ENCODE peak calls at places on chromosome 19, in seven cellular contexts. X is neuronal stem cell, H is IMR-90, E is mesenchymal stem cell, N is trophoblast cell, W is mesendoderm, T is H1. B is an unnamed sample.

GRCh38 chr19:14381689-14382474 is 638 bp downstream of the ADGRE5 start:
- DNase-seq in E (peak), H (peak), X (no peak), N (peak), T (no peak), W (peak), B (no peak)

GRCh38 chr19:5292843-5293606 is 47.6 kb downstream of the PTPRS start:
- DNase-seq in H (peak), N (peak), X (peak), E (peak), T (peak), W (peak), B (peak)

GRCh38 chr19:18433039-18433691 is 4.8 kb downstream of the ISYNA1 start:
- DNase-seq in H (no peak), N (peak), W (peak), T (no peak), E (peak), X (no peak), B (peak)

GRCh38 chr19:12722566-12723382 is 958 bp downstream of the TNPO2 start:
- DNase-seq in X (peak), T (peak), H (peak), W (peak), E (peak), N (peak), B (peak)

GRCh38 chr19:41928754-41929535 is 696 bp upstream of the ERFL start:
- DNase-seq in H (no peak), T (no peak), E (no peak), X (no peak), N (no peak), W (no peak), B (no peak)

GRCh38 chr19:23999821-24000610 is 85.3 kb downstream of the ZNF726 start:
- DNase-seq in H (no peak), N (peak), W (no peak), T (no peak), E (no peak), X (no peak), B (no peak)

GRCh38 chr19:40610396-40611064 is 9.4 kb downstream of the LTBP4 start:
- DNase-seq in H (no peak), N (no peak), X (no peak), E (no peak), T (no peak), W (no peak), B (peak)

GRCh38 chr19:13530720-13531119 is 24.4 kb upstream of the CACNA1A start:
- DNase-seq in N (no peak), H (no peak), T (no peak), E (no peak), X (no peak), W (no peak), B (peak)

GRCh38 chr19:40750285-40751064 is at the start of gene ACTMAP:
- DNase-seq in N (peak), T (peak), H (peak), X (peak), W (peak), E (peak), B (peak)

GRCh38 chr19:48683349-48683748 is 10.5 kb upstream of the NTN5 start:
- DNase-seq in T (no peak), X (no peak), N (peak), E (no peak), W (no peak), H (peak), B (no peak)

GRCh38 chr19:55640043-55640576 is 692 bp upstream of the ZNF580 start:
- DNase-seq in T (no peak), E (peak), H (peak), W (peak), N (peak), X (no peak), B (peak)

GRCh38 chr19:57110592-57111328 is 9.0 kb upstream of the USP29 start:
- DNase-seq in W (no peak), H (no peak), E (peak), X (no peak), N (peak), T (no peak), B (no peak)

GRCh38 chr19:43464089-43464775 is 1.2 kb downstream of the LYPD3 start:
- DNase-seq in T (no peak), W (no peak), E (no peak), N (peak), X (no peak), H (no peak), B (no peak)

GRCh38 chr19:13882841-13883240 is 5.9 kb downstream of the NANOS3 start:
- DNase-seq in X (no peak), W (no peak), H (no peak), N (no peak), T (no peak), E (no peak), B (no peak)

GRCh38 chr19:35641515-35642151 is at the start of gene ETV2:
- DNase-seq in W (peak), X (no peak), T (no peak), N (no peak), H (peak), E (peak), B (peak)

DNA sequence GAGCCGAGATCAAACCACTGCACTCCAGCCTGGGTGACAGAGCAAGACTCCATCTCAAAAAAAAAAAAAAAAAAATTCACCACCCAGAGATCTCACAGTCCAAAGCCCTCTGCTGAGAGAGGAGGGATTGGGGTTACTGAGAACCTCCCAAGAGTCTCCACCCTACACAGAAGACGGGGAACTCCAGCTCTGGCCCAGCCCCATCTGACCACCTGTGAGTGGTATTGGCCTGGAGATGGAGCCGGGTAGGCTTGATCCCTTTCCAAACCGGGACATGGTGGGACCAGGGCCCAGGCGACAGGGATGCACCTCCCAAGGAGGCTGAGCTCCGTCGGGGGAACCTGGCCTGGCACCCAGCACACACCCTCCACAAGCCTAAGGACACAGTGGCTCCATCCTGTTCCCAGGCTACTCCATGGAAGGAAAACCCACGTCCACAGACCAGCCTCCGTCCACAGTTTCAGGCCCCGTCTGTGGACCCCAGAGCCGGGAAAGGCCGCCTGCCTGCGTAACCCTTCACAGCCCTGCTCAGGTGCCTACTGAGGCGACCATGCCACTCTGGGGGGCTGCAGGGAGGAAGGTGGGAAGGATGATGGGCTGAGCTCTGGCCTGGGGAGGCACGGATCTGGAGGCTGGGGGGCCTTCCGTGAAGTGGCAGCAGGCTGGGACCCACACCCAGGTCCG is 1.8 kb downstream of the TMEM259 start:
- DNase-seq in H (no peak), N (no peak), X (no peak), E (no peak), T (no peak), W (no peak), B (no peak)
- H3K4ac ChIP-seq in H (no peak), N (peak), X (no peak), E (no peak), T (no peak), W (no peak), B (no peak)

GRCh38 chr19:28435551-28436261 is 777.2 kb downstream of the UQCRFS1 start:
- DNase-seq in W (no peak), E (no peak), N (no peak), T (no peak), X (no peak), H (no peak), B (no peak)
- H3K4ac ChIP-seq in W (no peak), E (no peak), N (no peak), T (no peak), X (no peak), H (no peak), B (no peak)

DNA sequence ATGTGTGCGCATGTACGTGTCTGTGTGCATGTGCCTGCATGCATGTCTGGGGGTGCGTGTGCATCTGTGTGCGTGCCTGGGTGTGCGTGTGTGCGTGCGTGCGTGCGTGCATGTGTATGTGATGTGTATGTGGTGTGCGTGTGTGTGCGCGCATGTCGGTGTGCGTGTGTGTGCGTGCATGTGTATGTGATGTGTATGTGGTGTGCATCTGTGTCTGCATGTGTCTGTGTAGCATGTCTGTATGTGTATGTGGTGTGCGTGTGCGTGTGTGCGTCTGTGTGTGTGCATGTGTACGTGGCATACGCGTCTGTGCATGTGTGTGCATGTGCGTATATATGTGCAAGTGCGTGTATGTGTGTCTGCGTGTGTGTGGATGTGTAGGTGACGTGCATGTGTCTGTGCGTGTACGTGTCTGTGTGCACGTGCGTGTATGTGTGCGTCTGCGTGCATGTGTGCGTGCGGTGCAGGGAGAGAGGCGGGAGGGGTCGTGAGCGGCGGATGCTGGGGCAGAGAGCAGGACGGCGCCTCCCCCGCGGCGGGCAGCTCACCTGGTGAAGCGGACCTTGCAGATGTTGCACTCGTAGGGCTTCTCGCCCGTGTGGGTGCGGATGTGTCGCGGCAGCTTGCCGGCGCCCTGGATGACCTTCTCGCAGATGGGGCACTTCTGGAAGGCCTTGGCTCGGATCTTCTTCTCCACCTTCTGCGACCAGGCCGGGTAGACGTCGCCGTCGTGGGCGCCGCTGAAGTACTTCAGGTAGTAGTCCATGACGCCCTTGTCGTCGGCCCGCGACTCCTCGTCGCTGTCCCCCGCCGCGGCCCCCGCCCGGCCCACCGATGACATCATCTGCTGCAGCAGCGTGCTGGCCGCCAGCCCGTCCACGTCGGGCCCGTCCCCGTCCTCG is 13.0 kb downstream of the ZBTB7A start:
- DNase-seq in W (no peak), H (no peak), T (no peak), X (no peak), N (no peak), E (no peak), B (no peak)
- H3K4ac ChIP-seq in W (no peak), H (no peak), T (peak), X (no peak), N (peak), E (no peak), B (no peak)

GRCh38 chr19:7959209-7959608 is 15.7 kb upstream of the TIMM44 start:
- DNase-seq in H (no peak), X (no peak), E (no peak), N (no peak), T (no peak), W (no peak), B (no peak)
- H3K4ac ChIP-seq in H (no peak), X (no peak), E (no peak), N (no peak), T (no peak), W (no peak), B (no peak)

DNA sequence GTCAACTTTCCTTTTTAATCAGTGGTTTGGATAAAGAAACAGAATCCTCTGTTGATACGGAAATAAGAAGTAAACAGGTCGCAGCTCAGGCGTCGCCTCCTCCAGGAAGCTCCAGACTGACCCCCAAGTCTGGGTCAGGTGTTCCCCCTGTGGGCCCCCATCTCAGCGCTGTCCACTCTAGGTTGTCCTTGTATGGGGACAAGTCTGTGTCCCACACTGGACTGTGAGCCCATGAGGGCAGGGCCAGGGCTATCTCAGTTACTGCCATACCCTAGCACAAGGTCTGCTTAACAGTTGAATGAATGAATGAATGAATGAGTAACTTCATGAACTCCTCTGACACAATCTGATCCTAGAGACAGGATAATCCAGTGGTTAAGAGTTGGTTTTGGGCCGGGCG is 7.5 kb downstream of the CLASRP start:
- DNase-seq in W (no peak), E (no peak), T (no peak), X (no peak), H (no peak), N (no peak), B (no peak)
- H3K4ac ChIP-seq in W (no peak), E (no peak), T (no peak), X (no peak), H (no peak), N (no peak), B (no peak)

DNA sequence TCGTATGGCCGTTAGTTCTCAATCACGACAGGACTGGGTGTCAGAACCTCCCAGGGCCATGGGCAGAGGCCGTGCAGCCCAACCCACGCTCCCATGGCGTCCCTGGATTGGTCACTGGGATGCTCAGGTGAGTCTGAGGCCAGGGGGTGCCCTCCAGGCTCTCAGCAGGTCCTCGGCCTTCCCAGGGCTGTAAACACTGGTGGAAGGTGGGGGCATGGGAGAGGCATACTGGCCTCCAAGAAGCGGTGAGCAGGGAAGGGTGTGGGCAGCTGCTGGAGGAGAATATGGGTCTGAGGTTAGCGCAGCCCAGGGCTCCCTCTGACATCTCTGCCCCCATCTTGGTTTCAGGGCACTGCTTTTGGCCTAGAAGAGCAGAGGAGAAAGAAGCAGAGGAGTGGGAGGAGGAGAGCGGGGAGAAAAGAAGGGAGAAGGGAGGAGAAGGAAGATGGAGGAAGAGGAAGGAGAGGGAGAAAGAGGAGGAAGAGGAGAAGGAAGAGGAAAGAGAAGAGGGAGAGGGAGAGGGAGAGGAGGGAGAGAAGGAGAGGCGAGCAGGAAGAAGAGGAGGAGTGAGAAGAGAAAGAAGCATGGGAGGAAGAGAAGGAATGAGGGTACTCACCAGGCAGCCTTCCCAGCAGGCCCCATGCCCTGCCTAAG is 62.3 kb downstream of the CEBPG start:
- DNase-seq in N (no peak), E (no peak), X (no peak), H (no peak), W (no peak), T (no peak), B (no peak)
- H3K4ac ChIP-seq in N (no peak), E (peak), X (no peak), H (no peak), W (no peak), T (no peak), B (no peak)

GRCh38 chr19:22882797-22883196 is 50.7 kb downstream of the ZNF723 start:
- DNase-seq in N (peak), H (peak), E (peak), W (peak), T (no peak), X (no peak), B (no peak)
- H3K4ac ChIP-seq in N (no peak), H (no peak), E (no peak), W (no peak), T (no peak), X (no peak), B (no peak)

DNA sequence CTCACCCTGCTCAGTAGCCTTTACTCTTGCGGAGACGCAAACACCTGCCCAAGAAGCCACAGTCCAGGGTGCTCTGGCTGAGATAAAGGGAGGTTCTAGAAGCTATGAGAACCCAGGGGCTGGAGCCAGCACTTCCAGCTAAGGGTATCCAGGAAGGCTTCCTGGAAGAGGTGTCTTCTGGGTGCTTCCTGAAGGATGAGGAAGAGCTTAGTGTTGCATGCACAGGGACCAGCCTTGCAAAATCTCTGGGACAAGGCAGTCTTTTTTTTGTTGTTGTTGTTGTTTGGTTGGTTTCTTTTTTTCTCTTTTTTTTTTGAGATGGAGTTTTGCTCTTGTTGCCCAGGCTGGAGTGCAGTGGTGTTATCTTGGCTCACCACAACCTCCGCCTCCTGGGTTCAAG is 20.6 kb downstream of the MYBPC2 start:
- DNase-seq in E (no peak), H (no peak), N (no peak), W (no peak), X (no peak), T (no peak), B (no peak)
- H3K4ac ChIP-seq in E (no peak), H (no peak), N (no peak), W (no peak), X (no peak), T (no peak), B (no peak)

GRCh38 chr19:37468961-37469777 is at the start of gene ZNF570:
- DNase-seq in W (peak), H (peak), T (peak), X (peak), N (peak), E (peak), B (peak)

GRCh38 chr19:37470216-37470615 is 1.1 kb downstream of the ZNF570 start:
- DNase-seq in E (no peak), H (no peak), N (peak), X (no peak), T (no peak), W (no peak), B (no peak)

GRCh38 chr19:37466798-37467607 is at the start of gene ZNF569:
- DNase-seq in T (peak), E (peak), H (peak), W (peak), X (peak), N (peak), B (peak)

GRCh38 chr19:37467608-37468090 is 405 bp upstream of the ZNF569 start:
- DNase-seq in T (no peak), H (no peak), E (no peak), W (no peak), X (no peak), N (no peak), B (no peak)

GRCh38 chr19:37466277-37466797 is 907 bp downstream of the ZNF569 start:
- DNase-seq in W (peak), N (no peak), H (no peak), E (no peak), T (no peak), X (no peak), B (no peak)
- H3K4ac ChIP-seq in W (no peak), N (no peak), H (peak), E (no peak), T (no peak), X (no peak), B (no peak)

DNA sequence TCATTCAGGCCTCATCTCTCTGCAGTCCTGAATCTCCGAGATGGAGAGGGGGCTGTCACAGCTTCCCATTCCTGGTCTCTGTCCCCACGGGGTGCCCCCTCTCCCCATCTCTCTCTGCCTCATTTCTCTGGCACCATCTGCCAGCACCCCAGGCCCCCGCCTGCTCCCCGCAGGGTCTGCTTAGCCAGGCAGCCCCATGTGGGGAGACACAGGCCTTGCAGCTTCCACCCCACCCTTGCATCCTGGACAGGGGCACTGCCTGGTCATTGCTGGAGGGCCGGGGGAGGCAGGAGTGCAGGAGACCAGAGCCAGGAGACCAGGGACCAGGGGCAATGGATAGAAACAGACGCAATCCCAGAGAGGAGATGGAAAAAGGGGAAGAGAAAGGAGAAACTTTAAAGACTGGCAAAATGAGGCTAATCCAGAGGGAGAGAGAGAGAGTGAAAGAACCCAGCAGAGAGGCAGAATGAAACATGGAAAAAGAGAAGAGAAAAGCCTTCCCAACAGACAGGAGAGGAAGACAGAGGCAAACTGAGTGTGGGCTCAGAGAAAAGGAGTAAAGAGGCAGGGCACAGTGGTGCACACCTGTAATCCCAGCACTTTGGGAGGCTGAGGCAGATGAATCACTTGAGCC is 8.8 kb upstream of the GIPR start:
- DNase-seq in W (no peak), N (no peak), X (no peak), H (no peak), T (no peak), E (no peak), B (no peak)
- H3K4ac ChIP-seq in W (no peak), N (no peak), X (peak), H (no peak), T (no peak), E (no peak), B (no peak)